ENCODE peak calls at places on chromosome 7, in eight cellular contexts. E, X, U, I, T, A, P and Y are unnamed samples.
A peak's percentile ranks its signal among the peaks of the same experiment; 100 is the strongest.

GRCh38 chr7:144019457-144019856 is 19.3 kb downstream of the OR6B1 start:
- DNase-seq in A (peak; percentile 88), U (peak; percentile 70), P (no peak), T (no peak), X (no peak), E (peak; percentile 77), I (peak; percentile 80), Y (peak; percentile 73)

GRCh38 chr7:87784424-87784823 is 91.7 kb downstream of the SLC25A40 start:
- DNase-seq in T (no peak), X (no peak), E (no peak), U (no peak), I (no peak), P (no peak), A (no peak), Y (no peak)

GRCh38 chr7:21426286-21426957 is 1.5 kb upstream of the SP4 start:
- DNase-seq in X (no peak), P (no peak), E (no peak), T (no peak), U (no peak), A (no peak), I (no peak), Y (no peak)

GRCh38 chr7:103113164-103113563 is 35.7 kb downstream of the NAPEPLD start:
- DNase-seq in P (peak; percentile 59), T (no peak), E (no peak), A (peak; percentile 96), X (no peak), U (peak; percentile 75), I (peak; percentile 94), Y (peak; percentile 90)

GRCh38 chr7:111329367-111330234 is 232.7 kb downstream of the IMMP2L start:
- DNase-seq in X (no peak), A (no peak), U (no peak), P (no peak), I (peak; percentile 0), T (no peak), E (no peak), Y (peak; percentile 1)

GRCh38 chr7:28623105-28623730 is 210.9 kb downstream of the CREB5 start:
- DNase-seq in T (no peak), U (peak; percentile 38), I (no peak), A (peak; percentile 67), X (no peak), E (no peak), P (no peak), Y (peak; percentile 41)

GRCh38 chr7:138449580-138449979 is 10.5 kb upstream of the TRIM24 start:
- DNase-seq in I (no peak), U (no peak), X (no peak), E (no peak), P (no peak), A (no peak), T (no peak), Y (no peak)

GRCh38 chr7:128404826-128405344 is 4.9 kb downstream of the IMPDH1 start:
- DNase-seq in A (no peak), I (no peak), P (no peak), T (no peak), E (no peak), X (no peak), U (no peak), Y (no peak)

GRCh38 chr7:27173412-27174076 is 576 bp downstream of the HOXA10 start:
- DNase-seq in U (no peak), I (no peak), A (no peak), X (peak; percentile 29), P (peak; percentile 52), E (peak; percentile 34), T (no peak), Y (no peak)
- H3K4me3 ChIP-seq in U (peak overlapping the region; percentile 75), I (peak overlapping the region; percentile 87), A (peak overlapping the region; percentile 23), X (no peak overlapping the region), P (peak overlapping the region; percentile 54), E (peak overlapping the region; percentile 64), T (peak overlapping the region; percentile 55), Y (peak overlapping the region; percentile 78)

GRCh38 chr7:16926283-16926682 is 44.5 kb upstream of the AGR3 start:
- DNase-seq in P (no peak), X (no peak), A (peak; percentile 69), E (no peak), I (peak; percentile 47), U (no peak), T (no peak), Y (no peak)
- H3K4me3 ChIP-seq in P (no peak overlapping the region), X (no peak overlapping the region), A (no peak overlapping the region), E (no peak overlapping the region), I (no peak overlapping the region), U (no peak overlapping the region), T (no peak overlapping the region), Y (no peak overlapping the region)

GRCh38 chr7:45256775-45257174 is 99.2 kb downstream of the RAMP3 start:
- DNase-seq in I (no peak), U (no peak), T (no peak), X (no peak), A (no peak), P (no peak), E (no peak), Y (no peak)
- H3K4me3 ChIP-seq in I (no peak overlapping the region), U (no peak overlapping the region), T (no peak overlapping the region), X (no peak overlapping the region), A (no peak overlapping the region), P (no peak overlapping the region), E (no peak overlapping the region), Y (no peak overlapping the region)

DNA sequence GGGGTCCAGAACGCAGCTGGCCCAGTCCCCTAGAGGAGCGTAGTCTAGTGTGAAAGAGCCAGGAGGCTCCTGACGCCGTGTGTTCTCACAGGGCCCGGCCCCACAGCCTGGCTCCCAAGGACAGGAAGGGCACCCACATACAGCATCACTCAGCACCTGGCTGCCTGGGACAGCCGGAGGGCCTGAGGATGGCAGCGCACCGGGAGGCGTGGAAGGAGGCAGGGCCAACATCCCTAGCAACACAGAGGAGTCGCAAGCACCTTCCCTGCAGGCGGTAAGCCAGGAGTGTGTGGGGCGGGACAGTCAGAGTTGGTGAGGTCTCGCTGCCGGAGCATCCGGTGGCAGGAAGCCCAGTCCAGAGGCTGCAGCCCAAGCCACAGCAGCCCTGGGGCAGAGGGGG is 125.8 kb downstream of the MAD1L1 start:
- DNase-seq in T (no peak), E (no peak), U (no peak), P (peak; percentile 90), X (no peak), I (no peak), A (peak; percentile 69), Y (no peak)
- H3K4me3 ChIP-seq in T (no peak overlapping the region), E (no peak overlapping the region), U (no peak overlapping the region), P (no peak overlapping the region), X (no peak overlapping the region), I (no peak overlapping the region), A (no peak overlapping the region), Y (no peak overlapping the region)

GRCh38 chr7:26658698-26659084 is 205.7 kb downstream of the SKAP2 start:
- DNase-seq in U (no peak), A (no peak), P (no peak), X (no peak), E (no peak), I (no peak), T (no peak), Y (no peak)
- H3K4me3 ChIP-seq in U (no peak overlapping the region), A (no peak overlapping the region), P (no peak overlapping the region), X (no peak overlapping the region), E (no peak overlapping the region), I (no peak overlapping the region), T (no peak overlapping the region), Y (no peak overlapping the region)

DNA sequence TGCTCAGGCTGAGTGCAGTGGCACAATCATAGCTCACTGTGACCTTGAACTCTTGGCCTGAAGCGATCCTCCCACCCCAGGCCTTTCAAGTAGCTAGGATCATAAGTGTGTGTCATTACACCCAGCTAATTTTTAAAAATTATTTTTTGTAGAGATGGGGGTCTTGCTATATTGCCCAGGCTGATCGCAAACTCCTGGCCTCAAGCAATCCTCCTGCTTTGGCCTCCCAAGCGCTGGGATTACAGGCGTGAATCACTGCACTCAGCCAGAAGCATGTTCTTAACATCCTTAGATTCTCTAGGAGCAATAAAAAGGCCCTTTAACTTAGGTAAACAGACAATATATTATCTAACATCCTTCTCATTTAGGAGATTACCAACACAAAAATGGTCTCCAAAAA is 38.3 kb upstream of the EFCAB10 start:
- DNase-seq in P (no peak), I (no peak), A (no peak), U (no peak), T (no peak), E (no peak), X (no peak), Y (no peak)
- H3K4me3 ChIP-seq in P (no peak overlapping the region), I (no peak overlapping the region), A (no peak overlapping the region), U (no peak overlapping the region), T (no peak overlapping the region), E (no peak overlapping the region), X (no peak overlapping the region), Y (no peak overlapping the region)

GRCh38 chr7:25832926-25833325 is 319.1 kb upstream of the NFE2L3 start:
- DNase-seq in U (no peak), A (no peak), I (no peak), E (no peak), P (no peak), T (no peak), X (no peak), Y (no peak)

GRCh38 chr7:25831901-25832411 is 320.0 kb upstream of the NFE2L3 start:
- DNase-seq in U (no peak), E (no peak), T (no peak), P (no peak), X (no peak), A (peak; percentile 19), I (no peak), Y (no peak)

GRCh38 chr7:25834050-25834449 is 317.9 kb upstream of the NFE2L3 start:
- DNase-seq in A (no peak), P (no peak), I (no peak), T (no peak), X (no peak), U (no peak), E (no peak), Y (no peak)

GRCh38 chr7:25830986-25831558 is 320.9 kb upstream of the NFE2L3 start:
- DNase-seq in X (no peak), I (no peak), P (no peak), T (no peak), U (no peak), A (no peak), E (no peak), Y (no peak)

GRCh38 chr7:25832456-25832855 is 319.5 kb upstream of the NFE2L3 start:
- DNase-seq in X (no peak), P (no peak), E (no peak), T (no peak), I (no peak), U (no peak), A (no peak), Y (no peak)
- H3K4me3 ChIP-seq in X (no peak overlapping the region), P (no peak overlapping the region), E (no peak overlapping the region), T (no peak overlapping the region), I (no peak overlapping the region), U (no peak overlapping the region), A (no peak overlapping the region), Y (no peak overlapping the region)